ENCODE peak calls at places on chromosomes 7 and 10, in six cellular contexts. I, Z, M, D, V and N are unnamed samples.

GRCh38 chr10:131876543-131876942 is 24.3 kb upstream of the PPP2R2D start:
- DNase-seq in I (no peak), Z (no peak), M (no peak), D (no peak), V (no peak), N (no peak)

GRCh38 chr10:63720072-63720537 is 198.9 kb downstream of the REEP3 start:
- DNase-seq in I (peak; percentile 72), Z (no peak), M (peak; percentile 9), D (peak; percentile 41), V (no peak), N (no peak)

GRCh38 chr10:46548781-46549090 is 7.7 kb downstream of the GPRIN2 start:
- DNase-seq in I (no peak), Z (peak; percentile 31), M (no peak), D (no peak), V (no peak), N (no peak)

GRCh38 chr10:70940834-70941568 is 52.6 kb upstream of the PCBD1 start:
- DNase-seq in I (peak; percentile 51), Z (no peak), M (no peak), D (no peak), V (no peak), N (no peak)

GRCh38 chr10:86292462-86293322 is 73.9 kb downstream of the GRID1 start:
- DNase-seq in I (no peak), Z (no peak), M (no peak), D (no peak), V (no peak), N (no peak)

GRCh38 chr10:125009580-125010235 is 67.8 kb downstream of the ZRANB1 start:
- DNase-seq in I (no peak), Z (peak; percentile 48), M (no peak), D (no peak), V (no peak), N (no peak)

GRCh38 chr10:18325889-18326531 is 185.8 kb downstream of the CACNB2 start:
- DNase-seq in I (no peak), Z (no peak), M (no peak), D (no peak), V (no peak), N (no peak)

GRCh38 chr7:28272461-28272877 is 91.9 kb upstream of the JAZF1 start:
- DNase-seq in I (peak; percentile 53), Z (peak; percentile 38), M (no peak), D (peak; percentile 15), V (no peak), N (no peak)

GRCh38 chr7:134897936-134898335 is 88.4 kb upstream of the AGBL3 start:
- DNase-seq in I (no peak), Z (no peak), M (no peak), D (no peak), V (no peak), N (no peak)

GRCh38 chr7:112112822-112113255 is 93.4 kb downstream of the DOCK4 start:
- DNase-seq in I (no peak), Z (no peak), M (no peak), D (no peak), V (no peak), N (no peak)

GRCh38 chr7:139618482-139619366 is 95.2 kb downstream of the CLEC2L start:
- DNase-seq in I (peak; percentile 24), Z (peak; percentile 52), M (peak; percentile 50), D (no peak), V (no peak), N (no peak)

GRCh38 chr7:55538538-55538937 is 33.8 kb downstream of the VOPP1 start:
- DNase-seq in I (peak; percentile 35), Z (no peak), M (no peak), D (no peak), V (no peak), N (no peak)

GRCh38 chr7:79782256-79782655 is 328.8 kb upstream of the MAGI2 start:
- DNase-seq in I (no peak), Z (no peak), M (no peak), D (no peak), V (no peak), N (no peak)

GRCh38 chr10:114709966-114710365 is 51.9 kb upstream of the ABLIM1 start:
- DNase-seq in I (no peak), Z (no peak), M (no peak), D (no peak), V (no peak), N (no peak)

GRCh38 chr10:51000976-51001375 is 73.3 kb upstream of the PRKG1 start:
- DNase-seq in I (no peak), Z (no peak), M (no peak), D (no peak), V (no peak), N (no peak)

GRCh38 chr7:156731651-156732050 is 91.1 kb downstream of the RNF32 start:
- DNase-seq in I (no peak), Z (no peak), M (no peak), D (no peak), V (no peak), N (no peak)

GRCh38 chr7:78438433-78438832 is 639.9 kb downstream of the PHTF2 start:
- DNase-seq in I (no peak), Z (no peak), M (no peak), D (no peak), V (no peak), N (no peak)

GRCh38 chr7:13069832-13070231 is 382.4 kb downstream of the ARL4A start:
- DNase-seq in I (no peak), Z (no peak), M (no peak), D (no peak), V (no peak), N (no peak)

GRCh38 chr7:80359476-80359875 is 152.4 kb downstream of the GNAT3 start:
- DNase-seq in I (no peak), Z (no peak), M (no peak), D (no peak), V (no peak), N (no peak)

GRCh38 chr7:74183653-74184450 is 9.7 kb downstream of the EIF4H start:
- DNase-seq in I (no peak), Z (no peak), M (no peak), D (no peak), V (no peak), N (no peak)

GRCh38 chr7:138941545-138941944 is 39.6 kb downstream of the KIAA1549 start:
- DNase-seq in I (no peak), Z (no peak), M (no peak), D (no peak), V (no peak), N (no peak)

GRCh38 chr10:71840177-71840711 is 10.8 kb downstream of the PSAP start:
- DNase-seq in I (peak; percentile 92), Z (peak; percentile 92), M (no peak), D (no peak), V (no peak), N (peak; percentile 75)

GRCh38 chr10:116198636-116199035 is 74.4 kb downstream of the GFRA1 start:
- DNase-seq in I (no peak), Z (no peak), M (no peak), D (no peak), V (no peak), N (no peak)

GRCh38 chr7:91953618-91954017 is 13.0 kb downstream of the AKAP9 start:
- DNase-seq in I (no peak), Z (no peak), M (no peak), D (no peak), V (no peak), N (no peak)

DNA sequence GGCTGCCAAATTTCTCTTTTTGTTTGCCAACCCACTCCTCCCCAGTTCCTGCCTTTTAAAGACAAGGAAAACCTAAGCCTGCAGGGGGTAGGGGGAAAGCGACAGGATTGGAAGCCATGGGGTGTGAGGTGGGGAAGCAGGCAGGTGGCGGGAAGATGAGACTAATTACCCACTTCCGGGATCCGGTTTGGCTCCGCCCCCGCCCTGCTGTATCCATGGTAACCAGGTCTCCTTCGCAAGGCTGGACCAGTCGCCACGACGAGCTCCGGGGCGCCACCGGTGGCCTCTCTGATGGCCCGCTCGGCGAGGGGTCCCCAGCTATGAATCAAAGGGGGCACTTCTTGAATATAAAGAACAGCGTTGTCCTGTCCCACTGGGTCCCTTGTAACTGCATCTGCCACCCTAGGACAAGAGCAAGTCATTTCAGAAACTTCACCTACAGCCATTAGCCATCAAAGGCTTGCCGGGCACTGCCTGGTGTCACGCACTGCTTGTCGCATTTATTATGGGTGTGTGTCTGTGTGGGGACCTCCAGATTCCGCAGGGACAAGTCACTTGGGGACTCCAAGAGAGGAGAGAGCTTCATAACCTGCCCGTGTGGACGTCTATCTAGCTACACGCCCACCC is 55.4 kb upstream of the LMTK2 start:
- DNase-seq in I (peak; percentile 32), Z (peak; percentile 48), M (peak; percentile 50), D (no peak), V (no peak), N (no peak)
- TF ChIP-seq CTCF in I (no peak), Z (no peak), M (no peak), D (no peak), V (no peak), N (no peak)

GRCh38 chr7:151201751-151202150 is 8.5 kb downstream of the H2BK1 start:
- DNase-seq in I (no peak), Z (no peak), M (no peak), D (no peak), V (no peak), N (no peak)

GRCh38 chr7:151202836-151203235 is 7.5 kb downstream of the H2BK1 start:
- DNase-seq in I (no peak), Z (no peak), M (no peak), D (no peak), V (no peak), N (no peak)

GRCh38 chr7:151206914-151207313 is 3.4 kb downstream of the H2BK1 start:
- DNase-seq in I (no peak), Z (no peak), M (no peak), D (no peak), V (no peak), N (no peak)

GRCh38 chr7:151205749-151206148 is 4.5 kb downstream of the H2BK1 start:
- DNase-seq in I (no peak), Z (no peak), M (no peak), D (no peak), V (no peak), N (no peak)

GRCh38 chr7:151204383-151205032 is 5.8 kb downstream of the H2BK1 start:
- DNase-seq in I (no peak), Z (no peak), M (no peak), D (no peak), V (no peak), N (no peak)
- TF ChIP-seq CTCF in I (no peak), Z (no peak), M (no peak), D (no peak), V (no peak), N (no peak)

GRCh38 chr10:78641693-78642092 is 427.1 kb upstream of the ZMIZ1 start:
- DNase-seq in I (no peak), Z (no peak), M (no peak), D (no peak), V (no peak), N (no peak)

GRCh38 chr10:78643513-78643912 is 425.3 kb upstream of the ZMIZ1 start:
- DNase-seq in I (no peak), Z (no peak), M (no peak), D (no peak), V (no peak), N (no peak)

GRCh38 chr10:78639629-78640028 is 429.1 kb upstream of the ZMIZ1 start:
- DNase-seq in I (no peak), Z (no peak), M (no peak), D (no peak), V (no peak), N (no peak)

GRCh38 chr10:78642261-78642660 is 426.5 kb upstream of the ZMIZ1 start:
- DNase-seq in I (no peak), Z (no peak), M (no peak), D (no peak), V (no peak), N (no peak)

GRCh38 chr10:78640981-78641646 is 427.7 kb upstream of the ZMIZ1 start:
- DNase-seq in I (no peak), Z (no peak), M (no peak), D (no peak), V (no peak), N (no peak)
- TF ChIP-seq CTCF in I (no peak), Z (no peak), M (no peak), D (no peak), V (no peak), N (no peak)

GRCh38 chr10:78772486-78772885 is 296.3 kb upstream of the ZMIZ1 start:
- DNase-seq in I (no peak), Z (no peak), M (no peak), D (no peak), V (no peak), N (no peak)
- TF ChIP-seq CTCF in I (no peak), Z (no peak), M (no peak), D (no peak), V (no peak), N (no peak)